ENCODE peak calls at places on chromosome 22, in four cellular contexts. Z, Q, H and K are unnamed samples.

GRCh38 chr22:31538815-31539214 is 42.5 kb downstream of the SFI1 start:
- DNase-seq in Z (no peak), Q (no peak), H (peak), K (peak)

GRCh38 chr22:36625102-36625501 is 78.5 kb downstream of the CACNG2 start:
- DNase-seq in Z (no peak), H (no peak), Q (no peak), K (no peak)

GRCh38 chr22:36136988-36137387 is 23.6 kb downstream of the APOL3 start:
- DNase-seq in Z (peak), H (no peak), Q (no peak), K (no peak)

GRCh38 chr22:24208012-24208749 is 26.9 kb downstream of the SUSD2 start:
- DNase-seq in Q (peak), Z (peak), H (no peak), K (no peak)

GRCh38 chr22:35215993-35216392 is 41.3 kb upstream of the HMGXB4 start:
- DNase-seq in Z (no peak), Q (no peak), H (no peak), K (no peak)

GRCh38 chr22:19377565-19378361 is 53.8 kb downstream of the HIRA start:
- DNase-seq in Z (no peak), H (no peak), Q (no peak), K (no peak)

GRCh38 chr22:47841166-47841565 is 1078.7 kb downstream of the TBC1D22A start:
- DNase-seq in H (no peak), Q (no peak), Z (no peak), K (no peak)

GRCh38 chr22:27435839-27436581 is 365.5 kb downstream of the MN1 start:
- DNase-seq in Q (peak), H (no peak), Z (peak), K (no peak)

GRCh38 chr22:35684270-35684700 is 33.4 kb upstream of the APOL5 start:
- DNase-seq in H (no peak), Z (peak), Q (no peak), K (no peak)

GRCh38 chr22:33747576-33748180 is 172.6 kb downstream of the LARGE1 start:
- DNase-seq in H (no peak), Z (no peak), Q (peak), K (no peak)

GRCh38 chr22:36201630-36202312 is at the start of gene APOL4:
- DNase-seq in Z (peak), Q (peak), H (no peak), K (no peak)

GRCh38 chr22:19179472-19180048 is 1.0 kb upstream of the SLC25A1 start:
- DNase-seq in Q (peak), Z (peak), H (peak), K (peak)

GRCh38 chr22:50694766-50695420 is 22.3 kb downstream of the SHANK3 start:
- DNase-seq in Q (no peak), Z (no peak), H (no peak), K (no peak)

GRCh38 chr22:27381960-27382742 is 419.4 kb downstream of the MN1 start:
- DNase-seq in H (no peak), Z (no peak), Q (no peak), K (no peak)

GRCh38 chr22:25572708-25573161 is 8.3 kb downstream of the GRK3 start:
- DNase-seq in H (peak), Z (no peak), Q (no peak), K (peak)

GRCh38 chr22:31122532-31123291 is at the start of gene INPP5J:
- DNase-seq in Z (peak), Q (peak), H (no peak), K (no peak)

GRCh38 chr22:20464096-20464614 is 26.5 kb upstream of the SCARF2 start:
- DNase-seq in H (peak), Q (no peak), Z (no peak), K (no peak)

GRCh38 chr22:35596821-35597220 is 20.3 kb downstream of the MB start:
- DNase-seq in Z (no peak), Q (no peak), H (no peak), K (no peak)

GRCh38 chr22:31676700-31677099 is 14.7 kb upstream of the PISD start:
- DNase-seq in Z (peak), Q (peak), H (peak), K (peak)

GRCh38 chr22:44186121-44186510 is 5.4 kb downstream of the PARVG start:
- DNase-seq in Z (no peak), Q (no peak), H (no peak), K (no peak)

GRCh38 chr22:32206774-32207758 is 2.2 kb upstream of the RFPL2 start:
- DNase-seq in Q (peak), Z (peak), H (peak), K (no peak)

GRCh38 chr22:32446321-32446720 is 17.9 kb downstream of the BPIFC start:
- DNase-seq in Z (no peak), H (no peak), Q (no peak), K (no peak)

GRCh38 chr22:23077627-23078461 is 7.5 kb downstream of the GNAZ start:
- DNase-seq in Z (no peak), Q (peak), H (no peak), K (no peak)

GRCh38 chr22:25563757-25564319 is 637 bp upstream of the GRK3 start:
- DNase-seq in H (peak), Q (no peak), Z (no peak), K (peak)

GRCh38 chr22:19998991-19999820 is 17.4 kb downstream of the ARVCF start:
- DNase-seq in Q (peak), Z (no peak), H (no peak), K (no peak)

GRCh38 chr22:23289851-23290724 is 109.8 kb downstream of the BCR start:
- DNase-seq in H (peak), Z (peak), Q (peak), K (peak)

GRCh38 chr22:33919591-33920501 is at the start of gene LARGE1:
- DNase-seq in Q (peak), H (peak), Z (peak), K (peak)

GRCh38 chr22:30198152-30198845 is 48.3 kb downstream of the LIF start:
- DNase-seq in Q (no peak), H (peak), Z (no peak), K (no peak)

GRCh38 chr22:50292643-50293440 is 14.6 kb downstream of the PLXNB2 start:
- DNase-seq in Q (no peak), H (no peak), Z (no peak), K (no peak)

GRCh38 chr22:36395061-36395849 is 7.5 kb upstream of the MYH9 start:
- DNase-seq in Q (no peak), H (no peak), Z (no peak), K (no peak)

GRCh38 chr22:22316589-22316988 is 72.0 kb downstream of the VPREB1 start:
- DNase-seq in Q (no peak), H (no peak), Z (no peak), K (no peak)

GRCh38 chr22:43829448-43829821 is 17.3 kb upstream of the EFCAB6 start:
- DNase-seq in Z (no peak), Q (peak), H (no peak), K (no peak)

GRCh38 chr22:41446057-41446501 is 522 bp downstream of the TOB2 start:
- DNase-seq in H (no peak), Z (peak), Q (no peak), K (no peak)

GRCh38 chr22:23251445-23252093 is 71.3 kb downstream of the BCR start:
- DNase-seq in H (no peak), Z (peak), Q (no peak), K (no peak)

GRCh38 chr22:22547692-22548348 is 11.2 kb downstream of the PRAME start:
- DNase-seq in Z (no peak), Q (no peak), H (no peak), K (no peak)

GRCh38 chr22:28771195-28771791 is 1.2 kb upstream of the CCDC117 start:
- DNase-seq in H (no peak), Q (no peak), Z (no peak), K (no peak)

GRCh38 chr22:28769394-28770085 is 3.0 kb upstream of the CCDC117 start:
- DNase-seq in Q (no peak), H (no peak), Z (no peak), K (no peak)

GRCh38 chr22:28774378-28774777 is 1.9 kb downstream of the CCDC117 start:
- DNase-seq in Q (no peak), H (no peak), Z (no peak), K (no peak)

GRCh38 chr22:28773461-28773867 is 969 bp downstream of the CCDC117 start:
- DNase-seq in H (peak), Z (peak), Q (no peak), K (peak)

DNA sequence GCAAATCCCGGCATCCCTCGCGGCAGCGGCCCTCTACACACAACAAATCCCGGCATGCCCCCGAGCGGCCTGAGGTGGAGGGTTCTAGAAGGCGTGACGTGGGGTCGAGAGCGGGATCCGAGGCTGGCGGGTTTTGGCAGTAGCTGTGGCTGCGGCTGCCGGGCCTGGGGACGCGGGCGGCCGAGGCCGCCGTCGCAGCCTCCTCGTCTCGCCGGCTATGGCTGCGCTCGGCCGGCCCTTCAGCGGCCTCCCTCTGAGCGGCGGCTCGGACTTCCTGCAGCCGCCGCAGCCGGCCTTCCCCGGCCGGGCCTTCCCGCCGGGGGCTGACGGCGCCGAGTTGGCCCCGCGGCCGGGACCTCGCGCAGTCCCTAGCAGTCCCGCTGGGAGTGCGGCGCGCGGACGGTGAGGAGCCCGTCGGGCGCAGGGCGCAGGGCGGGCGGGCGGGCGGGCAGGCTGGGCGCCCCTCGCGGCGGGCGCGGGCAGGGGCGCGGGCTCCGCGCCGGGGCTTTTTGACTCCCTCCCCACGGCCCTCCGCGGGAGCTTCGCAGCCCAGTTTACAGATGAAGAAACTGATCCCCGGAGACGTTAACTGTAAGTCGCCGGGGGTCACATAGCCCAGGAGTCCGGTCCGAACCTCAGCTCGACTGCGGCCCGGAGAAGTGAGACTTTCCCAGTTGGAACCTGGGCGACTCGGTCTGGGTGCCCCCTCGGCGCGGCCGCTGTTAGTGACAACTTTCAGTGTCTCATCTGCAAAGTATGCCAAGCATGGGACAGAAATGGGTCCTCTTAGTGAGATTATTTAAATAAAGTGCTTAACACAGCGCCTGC is at the start of gene CCDC117:
- DNase-seq in H (peak), Q (peak), Z (peak), K (peak)
- TF ChIP-seq CTCF in H (peak), Q (no peak), Z (peak), K (no peak)

GRCh38 chr22:46119729-46120419 is 30.5 kb upstream of the PPARA start:
- DNase-seq in H (no peak), Q (no peak), Z (peak), K (no peak)
- TF ChIP-seq CTCF in H (no peak), Q (no peak), Z (no peak), K (no peak)

GRCh38 chr22:38051261-38051660 is 5.9 kb upstream of the PICK1 start:
- DNase-seq in H (no peak), Z (no peak), Q (no peak), K (no peak)
- TF ChIP-seq CTCF in H (no peak), Z (no peak), Q (no peak), K (no peak)

DNA sequence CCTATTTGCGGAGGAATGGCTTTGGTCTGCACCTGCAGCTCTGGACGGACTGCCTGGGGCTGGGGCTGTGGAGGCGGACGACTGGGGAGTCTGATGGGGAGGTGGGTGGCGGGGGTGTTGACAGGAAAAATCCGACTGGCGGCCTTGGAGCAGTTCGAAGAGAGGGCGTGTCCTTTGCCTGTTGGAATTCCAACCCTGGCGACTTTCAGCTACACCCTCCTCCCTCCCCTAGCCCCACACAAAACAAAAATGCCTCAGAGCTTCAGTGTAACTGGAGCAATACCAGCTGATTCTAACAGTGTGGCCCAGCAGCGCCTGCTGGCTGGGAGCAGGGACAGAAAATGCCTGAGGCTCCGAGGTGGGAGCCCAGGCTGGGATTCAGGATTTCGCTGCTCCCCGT is 85.4 kb downstream of the ATXN10 start:
- DNase-seq in Q (no peak), H (no peak), Z (peak), K (no peak)
- TF ChIP-seq CTCF in Q (no peak), H (no peak), Z (peak), K (no peak)

GRCh38 chr22:37753746-37754145 is 54.0 kb upstream of the GCAT start:
- DNase-seq in Z (peak), H (no peak), Q (no peak), K (no peak)
- TF ChIP-seq CTCF in Z (no peak), H (no peak), Q (no peak), K (no peak)

GRCh38 chr22:17788528-17789378 is 14.5 kb upstream of the BID start:
- DNase-seq in Q (no peak), Z (no peak), H (no peak), K (no peak)
- TF ChIP-seq CTCF in Q (no peak), Z (no peak), H (no peak), K (no peak)

DNA sequence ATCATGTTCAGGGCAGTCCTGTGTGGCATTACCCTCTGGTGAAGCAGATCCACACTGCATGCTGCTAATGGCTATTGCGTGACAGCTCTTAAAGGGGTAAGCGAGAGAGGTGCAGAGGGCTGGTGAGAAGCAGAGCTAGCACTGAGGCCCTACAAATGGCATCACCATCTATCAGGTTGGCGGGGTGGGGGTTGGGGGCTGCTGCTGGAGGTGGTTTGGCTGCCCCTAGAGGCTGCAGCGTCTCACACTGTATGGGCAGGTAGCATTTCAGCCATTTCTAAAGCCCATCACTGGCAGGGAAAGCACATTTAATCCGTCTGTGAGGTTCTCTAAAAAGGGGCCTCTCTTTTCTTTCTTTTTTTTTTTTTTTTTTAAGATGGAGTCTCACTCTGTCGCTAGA is 16.8 kb upstream of the TMA7B start:
- DNase-seq in Q (no peak), Z (no peak), H (no peak), K (no peak)
- TF ChIP-seq CTCF in Q (no peak), Z (no peak), H (peak), K (no peak)

DNA sequence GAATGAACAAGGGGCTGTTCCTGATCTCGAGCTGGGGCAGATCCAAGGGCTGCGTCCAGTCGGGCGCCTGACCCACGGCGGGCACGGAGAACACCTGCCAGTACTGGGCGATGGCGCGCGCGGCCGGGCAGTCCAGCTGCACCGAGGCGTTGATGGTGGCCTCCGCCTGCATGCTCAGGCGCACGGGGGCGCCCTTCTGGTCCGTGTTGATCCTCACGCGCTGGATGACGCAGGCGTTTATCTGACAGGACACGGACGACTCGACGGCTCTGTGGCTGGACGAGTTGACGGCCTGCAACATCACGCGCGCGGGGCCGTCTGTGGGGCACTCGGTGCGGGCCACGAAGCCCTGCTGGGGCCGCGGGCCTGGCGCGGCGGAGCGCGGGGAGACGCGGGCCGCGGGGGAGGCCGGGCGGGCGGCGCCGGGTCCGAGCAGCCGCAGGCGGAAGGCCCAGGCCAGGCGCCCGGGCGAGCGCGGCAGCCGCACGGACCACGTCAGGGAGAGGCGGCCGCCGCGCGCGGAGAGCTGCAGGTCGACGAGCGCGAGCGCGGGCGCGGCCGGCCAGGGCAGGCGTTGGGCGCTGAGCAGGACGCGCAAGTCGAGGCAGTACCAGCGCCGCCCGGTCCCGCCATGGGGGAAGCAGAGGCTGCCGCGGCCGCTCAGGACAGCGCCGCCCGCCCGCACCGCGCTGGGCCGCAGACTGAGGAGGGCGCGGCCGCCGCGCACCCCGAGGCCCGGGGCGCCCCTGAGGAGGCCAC is 515 bp downstream of the PKDREJ start:
- DNase-seq in H (no peak), Z (peak), Q (no peak), K (peak)
- TF ChIP-seq CTCF in H (no peak), Z (no peak), Q (no peak), K (peak)

GRCh38 chr22:39622881-39623367 is 52.4 kb downstream of the CACNA1I start:
- DNase-seq in H (peak), Z (peak), Q (peak), K (peak)
- TF ChIP-seq CTCF in H (peak), Z (peak), Q (peak), K (peak)